ENCODE peak calls at places on chromosome 1, in ten cellular contexts. N, S, W, G, F, V, K, P, T and B are unnamed samples.

GRCh38 chr1:46735708-46736324 is 16.9 kb upstream of the EFCAB14 start:
- DNase-seq in S (no peak), G (no peak), P (peak; percentile 82), W (peak; percentile 76), N (no peak), T (peak; percentile 82), V (no peak), F (peak; percentile 23), K (no peak), B (no peak)

GRCh38 chr1:26320896-26321295 is 3.1 kb downstream of the CD52 start:
- DNase-seq in T (no peak), N (no peak), K (no peak), F (peak; percentile 10), P (no peak), W (no peak), G (no peak), S (no peak), V (no peak), B (no peak)

GRCh38 chr1:99869304-99869703 is 19.1 kb downstream of the AGL start:
- DNase-seq in V (no peak), P (peak; percentile 56), F (no peak), S (peak; percentile 24), N (no peak), T (no peak), W (peak; percentile 58), K (no peak), G (no peak), B (no peak)

GRCh38 chr1:209689484-209689883 is 14.3 kb downstream of the G0S2 start:
- DNase-seq in T (no peak), F (no peak), W (peak; percentile 51), S (no peak), V (no peak), P (peak; percentile 46), N (no peak), G (no peak), K (no peak), B (no peak)

GRCh38 chr1:48693674-48694347 is 82.9 kb downstream of the BEND5 start:
- DNase-seq in S (no peak), K (no peak), T (no peak), P (no peak), W (no peak), N (no peak), G (no peak), F (no peak), V (no peak), B (no peak)

GRCh38 chr1:94678187-94678863 is 136.8 kb upstream of the F3 start:
- DNase-seq in S (no peak), K (no peak), W (no peak), G (no peak), N (no peak), V (no peak), P (no peak), F (no peak), T (no peak), B (no peak)

GRCh38 chr1:198577444-198577843 is 37.0 kb upstream of the ATP6V1G3 start:
- DNase-seq in G (no peak), W (peak; percentile 29), V (no peak), K (no peak), T (no peak), S (peak; percentile 67), F (no peak), P (peak; percentile 44), N (no peak), B (no peak)

GRCh38 chr1:220804202-220804586 is 17.5 kb downstream of the MTARC1 start:
- DNase-seq in V (no peak), T (no peak), N (no peak), F (no peak), P (no peak), K (peak; percentile 66), W (no peak), G (no peak), S (no peak), B (no peak)

GRCh38 chr1:22553104-22553880 is 10.0 kb upstream of the EPHA8 start:
- DNase-seq in P (no peak), W (no peak), S (no peak), V (no peak), N (no peak), K (no peak), G (no peak), T (no peak), F (no peak), B (no peak)

GRCh38 chr1:245045087-245045881 is 109.5 kb upstream of the KIF26B start:
- DNase-seq in V (no peak), W (peak; percentile 31), G (no peak), N (no peak), K (no peak), T (no peak), S (no peak), F (no peak), P (peak; percentile 42), B (no peak)

GRCh38 chr1:217907504-217907903 is 276.4 kb downstream of the SPATA17 start:
- DNase-seq in K (no peak), G (no peak), P (peak; percentile 15), W (no peak), S (no peak), V (no peak), F (no peak), T (no peak), N (no peak), B (no peak)

GRCh38 chr1:166026143-166026542 is 140.7 kb downstream of the FAM78B start:
- DNase-seq in W (no peak), S (no peak), N (no peak), V (no peak), F (no peak), T (no peak), G (no peak), P (no peak), K (no peak), B (no peak)

GRCh38 chr1:65459397-65459768 is 38.9 kb downstream of the LEPR start:
- DNase-seq in T (peak; percentile 61), W (peak; percentile 70), S (no peak), V (no peak), N (no peak), P (peak; percentile 65), F (no peak), K (no peak), G (no peak), B (no peak)

GRCh38 chr1:160115545-160116276 is at the start of gene ATP1A2:
- DNase-seq in N (no peak), P (no peak), G (no peak), T (no peak), S (no peak), V (no peak), W (no peak), K (no peak), F (no peak), B (no peak)

GRCh38 chr1:10387611-10388386 is 11.1 kb upstream of the PGD start:
- DNase-seq in W (peak; percentile 84), T (peak; percentile 71), N (no peak), F (no peak), K (no peak), G (no peak), V (no peak), P (peak; percentile 83), S (no peak), B (no peak)

GRCh38 chr1:186518822-186519381 is 58.0 kb upstream of the PDC start:
- DNase-seq in P (no peak), G (no peak), W (no peak), S (no peak), N (no peak), V (no peak), T (no peak), K (no peak), F (no peak), B (no peak)

GRCh38 chr1:171219751-171220385 is 28.4 kb upstream of the FMO1 start:
- DNase-seq in T (no peak), G (no peak), F (no peak), W (peak; percentile 89), P (peak; percentile 81), K (no peak), N (no peak), S (peak; percentile 15), V (no peak), B (no peak)

GRCh38 chr1:234311414-234311813 is 61.8 kb upstream of the COA6 start:
- DNase-seq in S (no peak), F (no peak), N (no peak), K (no peak), G (no peak), V (no peak), P (no peak), T (no peak), W (no peak), B (no peak)